ENCODE peak calls at places on chromosomes 4 and X, in eight cellular contexts. One of them, this sample, is unnamed.

GRCh38 chr4:26490111-26490979 is at the start of gene CCKAR:
- DNase-seq in GM23338: peak; percentile 11
- DNase-seq in hepatocyte: no peak
- DNase-seq in GM23248: no peak
- DNase-seq in astrocyte: peak; percentile 37
- DNase-seq in OCI-LY7: no peak
- DNase-seq in fibroblast of lung: peak; percentile 33
- DNase-seq in IMR-90: no peak
- DNase-seq in this sample: no peak

GRCh38 chrX:145213504-145213903 is 33.8 kb upstream of the SPANXN1 start:
- DNase-seq in OCI-LY7: peak; percentile 1
- DNase-seq in hepatocyte: peak; percentile 22
- DNase-seq in GM23248: peak; percentile 2
- DNase-seq in astrocyte: no peak
- DNase-seq in IMR-90: no peak
- DNase-seq in GM23338: peak; percentile 17
- DNase-seq in fibroblast of lung: no peak
- DNase-seq in this sample: no peak

GRCh38 chrX:42748067-42748850 is 29.7 kb downstream of the PPP1R2C start:
- DNase-seq in fibroblast of lung: peak; percentile 76
- DNase-seq in IMR-90: peak; percentile 37
- DNase-seq in astrocyte: peak; percentile 64
- DNase-seq in GM23248: no peak
- DNase-seq in GM23338: no peak
- DNase-seq in hepatocyte: no peak
- DNase-seq in OCI-LY7: no peak
- DNase-seq in this sample: no peak

GRCh38 chr4:140156529-140157171 is 2.7 kb upstream of the MAML3 start:
- DNase-seq in GM23338: no peak
- DNase-seq in hepatocyte: no peak
- DNase-seq in fibroblast of lung: no peak
- DNase-seq in GM23248: no peak
- DNase-seq in IMR-90: no peak
- DNase-seq in astrocyte: no peak
- DNase-seq in OCI-LY7: peak; percentile 75
- DNase-seq in this sample: no peak

GRCh38 chrX:63258144-63258543 is 93.0 kb downstream of the SPIN4 start:
- DNase-seq in IMR-90: no peak
- DNase-seq in fibroblast of lung: peak; percentile 19
- DNase-seq in GM23338: no peak
- DNase-seq in GM23248: peak; percentile 43
- DNase-seq in OCI-LY7: no peak
- DNase-seq in hepatocyte: no peak
- DNase-seq in astrocyte: peak; percentile 4
- DNase-seq in this sample: no peak

GRCh38 chr4:176964116-176964691 is 171.5 kb upstream of the VEGFC start:
- DNase-seq in hepatocyte: no peak
- DNase-seq in astrocyte: no peak
- DNase-seq in fibroblast of lung: no peak
- DNase-seq in OCI-LY7: peak; percentile 1
- DNase-seq in IMR-90: no peak
- DNase-seq in GM23338: peak; percentile 69
- DNase-seq in GM23248: no peak
- DNase-seq in this sample: no peak

GRCh38 chr4:88967883-88968316 is 89.1 kb downstream of the FAM13A start:
- DNase-seq in GM23248: no peak
- DNase-seq in hepatocyte: no peak
- DNase-seq in astrocyte: no peak
- DNase-seq in IMR-90: no peak
- DNase-seq in fibroblast of lung: no peak
- DNase-seq in GM23338: no peak
- DNase-seq in OCI-LY7: no peak
- DNase-seq in this sample: peak; percentile 77

GRCh38 chrX:70196961-70197805 is 19.9 kb downstream of the DGAT2L6 start:
- DNase-seq in IMR-90: peak; percentile 40
- DNase-seq in fibroblast of lung: peak; percentile 34
- DNase-seq in GM23338: peak; percentile 79
- DNase-seq in GM23248: peak; percentile 54
- DNase-seq in OCI-LY7: peak; percentile 63
- DNase-seq in hepatocyte: peak; percentile 75
- DNase-seq in astrocyte: no peak
- DNase-seq in this sample: peak; percentile 54

GRCh38 chr4:112951362-112951962 is 98.0 kb upstream of the ANK2 start:
- DNase-seq in GM23248: peak; percentile 52
- DNase-seq in OCI-LY7: peak; percentile 13
- DNase-seq in IMR-90: peak; percentile 10
- DNase-seq in hepatocyte: peak; percentile 12
- DNase-seq in GM23338: peak; percentile 63
- DNase-seq in astrocyte: peak; percentile 2
- DNase-seq in fibroblast of lung: peak; percentile 3
- DNase-seq in this sample: no peak

GRCh38 chr4:122450847-122451246 is 5.7 kb downstream of the IL2 start:
- DNase-seq in OCI-LY7: peak; percentile 4
- DNase-seq in GM23338: peak; percentile 91
- DNase-seq in IMR-90: peak; percentile 10
- DNase-seq in GM23248: peak; percentile 32
- DNase-seq in astrocyte: no peak
- DNase-seq in hepatocyte: peak; percentile 11
- DNase-seq in fibroblast of lung: no peak
- DNase-seq in this sample: no peak

GRCh38 chr4:114312349-114312748 is 286.3 kb upstream of the UGT8 start:
- DNase-seq in OCI-LY7: no peak
- DNase-seq in GM23338: peak; percentile 33
- DNase-seq in GM23248: no peak
- DNase-seq in IMR-90: no peak
- DNase-seq in fibroblast of lung: no peak
- DNase-seq in hepatocyte: no peak
- DNase-seq in astrocyte: no peak
- DNase-seq in this sample: no peak

GRCh38 chrX:103847174-103847870 is 15.3 kb upstream of the RAB9B start:
- DNase-seq in hepatocyte: no peak
- DNase-seq in IMR-90: peak; percentile 26
- DNase-seq in GM23338: no peak
- DNase-seq in astrocyte: peak; percentile 64
- DNase-seq in fibroblast of lung: peak; percentile 73
- DNase-seq in GM23248: peak; percentile 72
- DNase-seq in OCI-LY7: no peak
- DNase-seq in this sample: no peak

GRCh38 chr4:67160409-67160808 is 384.9 kb downstream of the CENPC start:
- DNase-seq in fibroblast of lung: no peak
- DNase-seq in IMR-90: no peak
- DNase-seq in GM23338: peak; percentile 2
- DNase-seq in OCI-LY7: no peak
- DNase-seq in hepatocyte: no peak
- DNase-seq in GM23248: no peak
- DNase-seq in astrocyte: no peak
- DNase-seq in this sample: no peak

GRCh38 chr4:112982677-112983076 is 66.8 kb upstream of the ANK2 start:
- DNase-seq in OCI-LY7: no peak
- DNase-seq in astrocyte: no peak
- DNase-seq in GM23248: peak; percentile 67
- DNase-seq in fibroblast of lung: no peak
- DNase-seq in hepatocyte: no peak
- DNase-seq in IMR-90: no peak
- DNase-seq in GM23338: no peak
- DNase-seq in this sample: no peak

GRCh38 chrX:40448793-40449192 is 132.0 kb upstream of the ATP6AP2 start:
- DNase-seq in astrocyte: no peak
- DNase-seq in IMR-90: no peak
- DNase-seq in fibroblast of lung: no peak
- DNase-seq in OCI-LY7: no peak
- DNase-seq in hepatocyte: no peak
- DNase-seq in GM23338: no peak
- DNase-seq in GM23248: no peak
- DNase-seq in this sample: no peak

GRCh38 chrX:53716328-53717088 is 30.0 kb upstream of the HUWE1 start:
- DNase-seq in GM23338: no peak
- DNase-seq in fibroblast of lung: peak; percentile 65
- DNase-seq in astrocyte: peak; percentile 55
- DNase-seq in hepatocyte: no peak
- DNase-seq in OCI-LY7: peak; percentile 74
- DNase-seq in GM23248: no peak
- DNase-seq in IMR-90: peak; percentile 48
- DNase-seq in this sample: peak; percentile 10

GRCh38 chr4:178415925-178416324 is 973.7 kb upstream of the AGA start:
- DNase-seq in hepatocyte: no peak
- DNase-seq in OCI-LY7: no peak
- DNase-seq in fibroblast of lung: no peak
- DNase-seq in GM23338: no peak
- DNase-seq in GM23248: no peak
- DNase-seq in IMR-90: no peak
- DNase-seq in astrocyte: no peak
- DNase-seq in this sample: no peak

GRCh38 chrX:118272237-118272636 is 73.7 kb upstream of the WDR44 start:
- DNase-seq in IMR-90: peak; percentile 52
- DNase-seq in GM23248: peak; percentile 48
- DNase-seq in astrocyte: peak; percentile 16
- DNase-seq in fibroblast of lung: peak; percentile 27
- DNase-seq in OCI-LY7: no peak
- DNase-seq in GM23338: no peak
- DNase-seq in hepatocyte: no peak
- DNase-seq in this sample: no peak

GRCh38 chr4:1356181-1356998 is 9.4 kb downstream of the UVSSA start:
- DNase-seq in GM23338: peak; percentile 90
- DNase-seq in IMR-90: peak; percentile 32
- DNase-seq in astrocyte: peak; percentile 12
- DNase-seq in fibroblast of lung: peak; percentile 30
- DNase-seq in hepatocyte: peak; percentile 76
- DNase-seq in OCI-LY7: peak; percentile 41
- DNase-seq in GM23248: peak; percentile 67
- DNase-seq in this sample: no peak

GRCh38 chr4:85773372-85773771 is 298.4 kb downstream of the ARHGAP24 start:
- DNase-seq in hepatocyte: no peak
- DNase-seq in OCI-LY7: no peak
- DNase-seq in IMR-90: no peak
- DNase-seq in astrocyte: no peak
- DNase-seq in fibroblast of lung: no peak
- DNase-seq in GM23248: no peak
- DNase-seq in GM23338: peak; percentile 43
- DNase-seq in this sample: no peak
- H2AFZ ChIP-seq in hepatocyte: no peak overlapping the region
- H2AFZ ChIP-seq in OCI-LY7: no peak overlapping the region
- H2AFZ ChIP-seq in IMR-90: no peak overlapping the region
- H2AFZ ChIP-seq in astrocyte: no peak overlapping the region
- H2AFZ ChIP-seq in fibroblast of lung: no peak overlapping the region
- H2AFZ ChIP-seq in GM23248: no peak overlapping the region
- H2AFZ ChIP-seq in GM23338: no peak overlapping the region
- H2AFZ ChIP-seq in this sample: no peak overlapping the region

DNA sequence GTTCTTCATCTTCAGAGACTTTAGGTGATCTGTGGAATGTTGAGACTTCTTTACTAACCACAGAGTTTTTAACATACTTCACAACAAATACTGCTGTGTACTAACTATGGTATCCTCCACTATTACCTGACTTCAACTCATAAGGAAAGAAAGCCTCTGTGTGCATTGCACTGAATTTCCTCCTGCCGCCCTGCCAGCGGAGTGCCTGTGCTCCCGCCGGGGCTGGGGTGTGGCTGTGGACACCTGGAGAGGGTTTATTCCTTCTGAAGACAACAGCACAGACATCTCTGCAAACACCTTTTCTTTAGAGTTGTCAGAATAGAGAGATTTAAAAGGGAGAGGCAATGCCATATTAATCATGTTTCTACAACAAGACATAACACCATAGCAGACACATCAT is 63.3 kb downstream of the FAT1 start:
- DNase-seq in GM23248: no peak
- DNase-seq in IMR-90: no peak
- DNase-seq in OCI-LY7: no peak
- DNase-seq in hepatocyte: no peak
- DNase-seq in astrocyte: no peak
- DNase-seq in GM23338: no peak
- DNase-seq in fibroblast of lung: no peak
- DNase-seq in this sample: no peak
- H3K4me3 ChIP-seq in GM23248: no peak overlapping the region
- H3K4me3 ChIP-seq in IMR-90: no peak overlapping the region
- H3K4me3 ChIP-seq in OCI-LY7: no peak overlapping the region
- H3K4me3 ChIP-seq in hepatocyte: no peak overlapping the region
- H3K4me3 ChIP-seq in astrocyte: no peak overlapping the region
- H3K4me3 ChIP-seq in GM23338: no peak overlapping the region
- H3K4me3 ChIP-seq in fibroblast of lung: no peak overlapping the region
- H3K4me3 ChIP-seq in this sample: no peak overlapping the region

GRCh38 chr4:24805036-24805435 is 9.7 kb downstream of the SOD3 start:
- DNase-seq in fibroblast of lung: no peak
- DNase-seq in OCI-LY7: no peak
- DNase-seq in hepatocyte: no peak
- DNase-seq in GM23248: no peak
- DNase-seq in astrocyte: no peak
- DNase-seq in GM23338: no peak
- DNase-seq in IMR-90: no peak
- DNase-seq in this sample: no peak

GRCh38 chr4:24806206-24806990 is 11.0 kb downstream of the SOD3 start:
- DNase-seq in astrocyte: no peak
- DNase-seq in OCI-LY7: no peak
- DNase-seq in hepatocyte: no peak
- DNase-seq in GM23338: no peak
- DNase-seq in IMR-90: no peak
- DNase-seq in GM23248: no peak
- DNase-seq in fibroblast of lung: no peak
- DNase-seq in this sample: no peak

GRCh38 chr4:24808261-24808660 is 12.9 kb downstream of the SOD3 start:
- DNase-seq in fibroblast of lung: no peak
- DNase-seq in hepatocyte: no peak
- DNase-seq in OCI-LY7: no peak
- DNase-seq in GM23248: no peak
- DNase-seq in astrocyte: no peak
- DNase-seq in GM23338: no peak
- DNase-seq in IMR-90: no peak
- DNase-seq in this sample: no peak

GRCh38 chr4:24807611-24808010 is 12.2 kb downstream of the SOD3 start:
- DNase-seq in GM23338: no peak
- DNase-seq in hepatocyte: no peak
- DNase-seq in OCI-LY7: no peak
- DNase-seq in GM23248: no peak
- DNase-seq in astrocyte: no peak
- DNase-seq in fibroblast of lung: no peak
- DNase-seq in IMR-90: no peak
- DNase-seq in this sample: no peak

GRCh38 chr4:24805566-24805965 is 10.2 kb downstream of the SOD3 start:
- DNase-seq in astrocyte: no peak
- DNase-seq in GM23338: no peak
- DNase-seq in hepatocyte: no peak
- DNase-seq in IMR-90: no peak
- DNase-seq in GM23248: no peak
- DNase-seq in fibroblast of lung: no peak
- DNase-seq in OCI-LY7: peak; percentile 1
- DNase-seq in this sample: no peak
- H2AFZ ChIP-seq in astrocyte: no peak overlapping the region
- H2AFZ ChIP-seq in GM23338: peak overlapping the region; percentile 72
- H2AFZ ChIP-seq in hepatocyte: no peak overlapping the region
- H2AFZ ChIP-seq in IMR-90: no peak overlapping the region
- H2AFZ ChIP-seq in GM23248: no peak overlapping the region
- H2AFZ ChIP-seq in fibroblast of lung: no peak overlapping the region
- H2AFZ ChIP-seq in OCI-LY7: peak overlapping the region; percentile 36
- H2AFZ ChIP-seq in this sample: no peak overlapping the region

DNA sequence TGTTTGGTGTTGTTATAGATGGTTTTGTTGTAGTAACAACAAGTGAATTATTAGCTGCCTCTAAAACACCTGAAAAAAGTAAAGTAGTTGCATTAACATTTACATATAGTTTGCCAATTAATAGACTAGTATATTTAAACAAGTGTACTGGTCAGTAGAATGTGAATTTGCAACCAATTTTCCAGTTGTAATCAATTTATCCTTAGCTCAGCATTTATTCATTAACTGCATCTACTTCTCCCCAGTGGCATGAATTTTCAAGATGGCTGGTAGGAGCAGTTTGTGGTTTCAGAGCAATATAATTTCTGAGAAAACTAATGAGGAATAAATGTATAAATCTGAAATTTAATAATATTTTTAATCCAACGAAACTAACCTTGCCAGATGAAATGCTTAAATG is 37.9 kb downstream of the EMCN start:
- DNase-seq in fibroblast of lung: no peak
- DNase-seq in OCI-LY7: no peak
- DNase-seq in hepatocyte: no peak
- DNase-seq in astrocyte: no peak
- DNase-seq in GM23248: no peak
- DNase-seq in GM23338: no peak
- DNase-seq in IMR-90: no peak
- DNase-seq in this sample: no peak
- H3K4me3 ChIP-seq in fibroblast of lung: no peak overlapping the region
- H3K4me3 ChIP-seq in OCI-LY7: no peak overlapping the region
- H3K4me3 ChIP-seq in hepatocyte: no peak overlapping the region
- H3K4me3 ChIP-seq in astrocyte: no peak overlapping the region
- H3K4me3 ChIP-seq in GM23248: no peak overlapping the region
- H3K4me3 ChIP-seq in GM23338: no peak overlapping the region
- H3K4me3 ChIP-seq in IMR-90: no peak overlapping the region
- H3K4me3 ChIP-seq in this sample: no peak overlapping the region